ENCODE peak calls at places on chromosomes 13 and 19, in four cellular contexts. W is K562, C is GM12878, L is HepG2. D is an unnamed sample.

GRCh38 chr13:65414187-65414586 is 1815.9 kb downstream of the PCDH9 start:
- DNase-seq in W (no peak), C (no peak), L (no peak), D (no peak)

GRCh38 chr19:33300016-33300981 is 2.0 kb downstream of the CEBPA start:
- DNase-seq in W (no peak), C (no peak), L (peak), D (no peak)

GRCh38 chr13:30985637-30986205 is 53.3 kb downstream of the TEX26 start:
- DNase-seq in W (no peak), C (no peak), L (no peak), D (no peak)

GRCh38 chr19:10820173-10820572 is 15.8 kb downstream of the TMED1 start:
- DNase-seq in W (peak), C (no peak), L (no peak), D (no peak)

GRCh38 chr13:87255394-87255793 is 415.8 kb upstream of the SLITRK5 start:
- DNase-seq in W (no peak), C (no peak), L (no peak), D (no peak)

GRCh38 chr13:39379667-39380655 is 223.0 kb downstream of the LHFPL6 start:
- DNase-seq in W (no peak), C (no peak), L (no peak), D (no peak)

GRCh38 chr19:10497371-10497770 is 5.8 kb downstream of the KEAP1 start:
- DNase-seq in W (no peak), C (no peak), L (no peak), D (no peak)

GRCh38 chr13:104357174-104357573 is 1291.0 kb upstream of the SLC10A2 start:
- DNase-seq in W (no peak), C (no peak), L (no peak), D (no peak)

GRCh38 chr19:51188227-51188559 is 36.7 kb upstream of the CD33 start:
- DNase-seq in W (no peak), C (no peak), L (no peak), D (no peak)

GRCh38 chr19:35495107-35496064 is 5.1 kb upstream of the KRTDAP start:
- DNase-seq in W (peak), C (no peak), L (peak), D (peak)

GRCh38 chr13:46160474-46161066 is 21.4 kb downstream of the LCP1 start:
- DNase-seq in W (peak), C (no peak), L (peak), D (no peak)

GRCh38 chr13:75271851-75272250 is 210.1 kb downstream of the TBC1D4 start:
- DNase-seq in W (no peak), C (no peak), L (no peak), D (no peak)

GRCh38 chr19:44142014-44142523 is 715 bp downstream of the ZNF234 start:
- DNase-seq in W (peak), C (no peak), L (peak), D (no peak)

GRCh38 chr13:44312898-44313551 is 60.6 kb upstream of the SERP2 start:
- DNase-seq in W (no peak), C (no peak), L (peak), D (no peak)

GRCh38 chr13:111038887-111039286 is 76.2 kb upstream of the ARHGEF7 start:
- DNase-seq in W (no peak), C (no peak), L (no peak), D (no peak)

GRCh38 chr19:48724796-48725753 is 5.5 kb upstream of the MAMSTR start:
- DNase-seq in W (peak), C (no peak), L (no peak), D (no peak)

GRCh38 chr19:29380581-29380980 is 145.2 kb upstream of the VSTM2B start:
- DNase-seq in W (no peak), C (no peak), L (no peak), D (no peak)

GRCh38 chr13:96650301-96650886 is 343.9 kb downstream of the OXGR1 start:
- DNase-seq in W (no peak), C (peak), L (no peak), D (no peak)

GRCh38 chr13:43242040-43242439 is 218.7 kb downstream of the DNAJC15 start:
- DNase-seq in W (no peak), C (no peak), L (no peak), D (no peak)

GRCh38 chr13:94657167-94657566 is 55.2 kb downstream of the SOX21 start:
- DNase-seq in W (no peak), C (no peak), L (no peak), D (no peak)

GRCh38 chr13:57632276-57633140 is 964 bp downstream of the PCDH17 start:
- DNase-seq in W (no peak), C (no peak), L (no peak), D (peak)

GRCh38 chr13:36088463-36088862 is 42.7 kb downstream of the DCLK1 start:
- DNase-seq in W (no peak), C (no peak), L (no peak), D (no peak)

DNA sequence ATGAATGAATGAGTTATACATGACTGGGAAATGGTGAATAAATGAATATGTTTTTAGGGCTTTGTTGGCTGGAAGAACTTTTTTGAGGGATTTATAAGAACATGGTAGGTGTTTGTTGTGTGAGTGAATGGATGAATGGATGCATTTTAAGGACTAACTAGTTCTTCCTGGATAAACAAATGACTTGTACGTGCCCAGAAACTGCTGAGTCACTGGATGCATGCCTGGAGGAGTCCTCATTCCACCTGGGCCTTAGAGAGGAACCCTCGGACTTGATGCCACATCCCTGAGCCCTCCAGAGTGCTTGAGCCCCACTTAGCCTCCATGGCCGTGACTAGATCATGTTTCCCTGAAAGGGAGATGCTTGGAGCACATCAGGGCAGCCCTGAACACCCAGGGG is 153.4 kb downstream of the DPF1 start:
- DNase-seq in W (no peak), C (no peak), L (no peak), D (no peak)
- TF ChIP-seq ETV6 in W (no peak), C (no peak), L (no peak), D (no peak)

GRCh38 chr13:106143930-106144709 is 391.3 kb downstream of the EFNB2 start:
- DNase-seq in W (no peak), C (no peak), L (no peak), D (no peak)

GRCh38 chr13:106151056-106151699 is 384.3 kb downstream of the EFNB2 start:
- DNase-seq in W (no peak), C (no peak), L (no peak), D (no peak)

GRCh38 chr13:106145070-106145469 is 390.4 kb downstream of the EFNB2 start:
- DNase-seq in W (no peak), C (no peak), L (no peak), D (no peak)

GRCh38 chr13:106143392-106143791 is 392.1 kb downstream of the EFNB2 start:
- DNase-seq in W (no peak), C (no peak), L (no peak), D (no peak)

DNA sequence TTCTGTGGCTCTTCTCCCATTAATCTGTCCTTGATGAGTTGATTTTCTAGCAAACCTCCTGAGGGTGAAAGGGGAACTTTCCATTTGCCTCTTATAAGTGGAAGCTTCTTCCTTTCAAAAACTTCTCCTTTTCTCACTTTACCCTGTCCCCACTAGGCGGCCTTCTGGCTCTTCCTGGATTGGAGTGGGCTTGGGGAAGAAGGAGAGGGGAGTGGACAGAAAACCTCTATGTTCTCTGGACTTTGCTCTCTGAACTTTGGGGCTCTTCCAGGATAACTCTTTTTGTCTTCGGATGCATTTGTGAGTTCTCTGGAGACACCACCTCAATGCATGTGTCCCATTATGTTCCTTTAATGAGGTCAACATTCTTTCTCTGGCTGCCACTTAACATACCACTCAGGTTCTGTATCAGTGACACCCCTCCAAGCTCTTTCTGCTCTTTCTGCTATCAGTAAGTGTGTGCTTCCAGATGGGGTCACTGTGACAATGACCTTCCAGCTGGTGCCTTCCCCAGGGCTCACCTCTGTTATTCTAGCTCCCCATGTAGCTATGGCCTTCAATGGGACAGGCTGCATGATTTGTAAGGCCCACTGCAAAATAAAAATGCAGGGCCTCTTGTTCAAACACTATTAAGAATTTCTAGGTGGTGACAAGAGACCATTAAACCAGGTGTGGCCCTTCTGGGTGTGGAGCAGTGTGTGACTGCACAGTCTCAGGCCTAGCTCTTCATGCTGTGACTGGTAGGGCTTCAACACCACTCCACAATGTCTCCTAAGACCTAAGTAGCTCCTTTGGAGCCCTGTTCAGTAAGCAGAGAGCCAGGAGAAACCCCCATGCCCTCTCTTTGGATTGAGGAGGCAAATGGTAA is 389.2 kb downstream of the EFNB2 start:
- DNase-seq in W (no peak), C (no peak), L (no peak), D (no peak)
- TF ChIP-seq CTCF in W (no peak), C (no peak), L (no peak), D (no peak)

GRCh38 chr19:31261651-31262331 is 87.4 kb downstream of the TSHZ3 start:
- DNase-seq in W (no peak), C (no peak), L (no peak), D (no peak)
- TF ChIP-seq ETV6 in W (no peak), C (no peak), L (no peak), D (no peak)

GRCh38 chr19:46721269-46722003 is 4.5 kb upstream of the PRKD2 start:
- DNase-seq in W (peak), C (no peak), L (peak), D (peak)
- TF ChIP-seq CTCF in W (peak), C (no peak), L (peak), D (peak)

GRCh38 chr19:428144-428543 is 19.2 kb upstream of the C2CD4C start:
- DNase-seq in W (no peak), C (no peak), L (no peak), D (no peak)

GRCh38 chr19:425056-425455 is 16.1 kb upstream of the C2CD4C start:
- DNase-seq in W (no peak), C (no peak), L (no peak), D (no peak)

GRCh38 chr19:424546-424945 is 15.6 kb upstream of the C2CD4C start:
- DNase-seq in W (no peak), C (no peak), L (no peak), D (no peak)

GRCh38 chr19:423691-424466 is 14.9 kb upstream of the C2CD4C start:
- DNase-seq in W (no peak), C (no peak), L (no peak), D (no peak)

GRCh38 chr19:426725-427445 is 17.9 kb upstream of the C2CD4C start:
- DNase-seq in W (no peak), C (no peak), L (no peak), D (no peak)
- TF ChIP-seq ETV6 in W (no peak), C (no peak), L (no peak), D (no peak)

GRCh38 chr13:42048323-42048624 is 174 bp upstream of the DGKH start:
- DNase-seq in W (no peak), C (no peak), L (no peak), D (no peak)

GRCh38 chr13:42046448-42046847 is 2.0 kb upstream of the DGKH start:
- DNase-seq in W (no peak), C (no peak), L (no peak), D (no peak)

GRCh38 chr13:42047561-42048322 is 706 bp upstream of the DGKH start:
- DNase-seq in W (peak), C (peak), L (no peak), D (peak)

GRCh38 chr13:42049454-42049780 is 969 bp downstream of the DGKH start:
- DNase-seq in W (no peak), C (peak), L (no peak), D (peak)

GRCh38 chr13:42048625-42049453 is at the start of gene DGKH:
- DNase-seq in W (peak), C (no peak), L (no peak), D (peak)
- TF ChIP-seq CTCF in W (peak), C (peak), L (peak), D (no peak)

DNA sequence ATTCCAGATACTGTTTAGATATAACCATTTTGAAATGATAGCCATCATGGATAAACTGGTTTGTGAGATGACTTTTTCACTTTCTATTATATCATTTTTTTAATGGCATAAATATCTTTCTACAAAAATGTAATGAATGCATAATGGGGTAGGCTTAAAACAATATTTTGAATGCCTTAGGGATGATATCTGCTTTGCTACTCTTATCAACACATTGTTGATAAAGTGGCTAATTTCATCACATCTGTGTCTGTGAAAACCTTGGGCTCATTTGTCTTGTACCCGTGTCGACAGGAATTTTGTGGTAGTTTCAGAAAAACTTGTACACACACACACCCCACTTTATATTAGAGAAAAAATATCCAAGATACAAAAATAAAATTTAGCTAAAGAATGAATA is 44.1 kb downstream of the SLITRK6 start:
- DNase-seq in W (no peak), C (no peak), L (no peak), D (no peak)
- TF ChIP-seq ETV6 in W (no peak), C (no peak), L (no peak), D (no peak)

D was measured in WTC11.